ENCODE peak calls at places on chromosomes 3 and 15, in ten cellular contexts. J, I, E, T, Q, K, V, A, L and X are unnamed samples.

GRCh38 chr3:174640932-174641331 is 218.2 kb upstream of the NAALADL2 start:
- DNase-seq in J (no peak), L (no peak), E (no peak), I (no peak), Q (no peak), V (no peak), K (no peak), T (no peak), A (no peak), X (no peak)

GRCh38 chr15:50791537-50791885 is 26.0 kb upstream of the SPPL2A start:
- DNase-seq in K (no peak), T (no peak), I (no peak), A (no peak), Q (no peak), V (no peak), J (no peak), E (no peak), L (no peak), X (no peak)

GRCh38 chr3:127072971-127073851 is 90.3 kb downstream of the PLXNA1 start:
- DNase-seq in K (peak; percentile 36), V (no peak), Q (no peak), E (no peak), L (peak; percentile 30), A (no peak), J (peak; percentile 22), I (no peak), T (no peak), X (no peak)

GRCh38 chr3:49786357-49787181 is at the start of gene IP6K1:
- DNase-seq in Q (peak; percentile 99), A (peak; percentile 100), K (peak; percentile 100), L (peak; percentile 100), V (peak; percentile 100), J (peak; percentile 100), I (peak; percentile 100), T (peak; percentile 100), E (peak; percentile 100), X (peak; percentile 100)

GRCh38 chr3:69212411-69213160 is 90.2 kb upstream of the LMOD3 start:
- DNase-seq in A (peak; percentile 94), K (no peak), Q (peak; percentile 5), L (no peak), E (no peak), I (no peak), T (no peak), V (no peak), J (no peak), X (no peak)

GRCh38 chr3:31571325-31571724 is 38.6 kb downstream of the STT3B start:
- DNase-seq in L (no peak), V (no peak), A (no peak), E (no peak), Q (no peak), T (no peak), J (no peak), K (no peak), I (no peak), X (no peak)

GRCh38 chr3:48232734-48233133 is 8.2 kb upstream of the ZNF589 start:
- DNase-seq in V (peak; percentile 79), A (peak; percentile 69), L (no peak), J (peak; percentile 82), Q (peak; percentile 80), E (peak; percentile 75), T (peak; percentile 34), I (peak; percentile 59), K (peak; percentile 84), X (peak; percentile 92)

GRCh38 chr15:32884136-32884535 is 166.3 kb downstream of the GREM1 start:
- DNase-seq in L (no peak), A (no peak), T (no peak), I (no peak), E (no peak), Q (no peak), V (no peak), J (no peak), K (peak; percentile 8), X (no peak)

GRCh38 chr15:101167366-101167790 is 84.5 kb downstream of the CHSY1 start:
- DNase-seq in Q (no peak), K (no peak), I (no peak), L (no peak), V (no peak), A (peak; percentile 91), J (no peak), T (no peak), E (no peak), X (no peak)

GRCh38 chr3:18217512-18218174 is 207.5 kb downstream of the SATB1 start:
- DNase-seq in V (no peak), K (no peak), J (no peak), I (no peak), E (no peak), L (no peak), Q (no peak), A (no peak), T (no peak), X (no peak)

GRCh38 chr3:127961963-127962362 is 46.9 kb downstream of the KBTBD12 start:
- DNase-seq in L (no peak), V (no peak), E (no peak), T (no peak), J (no peak), K (no peak), A (no peak), Q (peak; percentile 4), I (no peak), X (no peak)

DNA sequence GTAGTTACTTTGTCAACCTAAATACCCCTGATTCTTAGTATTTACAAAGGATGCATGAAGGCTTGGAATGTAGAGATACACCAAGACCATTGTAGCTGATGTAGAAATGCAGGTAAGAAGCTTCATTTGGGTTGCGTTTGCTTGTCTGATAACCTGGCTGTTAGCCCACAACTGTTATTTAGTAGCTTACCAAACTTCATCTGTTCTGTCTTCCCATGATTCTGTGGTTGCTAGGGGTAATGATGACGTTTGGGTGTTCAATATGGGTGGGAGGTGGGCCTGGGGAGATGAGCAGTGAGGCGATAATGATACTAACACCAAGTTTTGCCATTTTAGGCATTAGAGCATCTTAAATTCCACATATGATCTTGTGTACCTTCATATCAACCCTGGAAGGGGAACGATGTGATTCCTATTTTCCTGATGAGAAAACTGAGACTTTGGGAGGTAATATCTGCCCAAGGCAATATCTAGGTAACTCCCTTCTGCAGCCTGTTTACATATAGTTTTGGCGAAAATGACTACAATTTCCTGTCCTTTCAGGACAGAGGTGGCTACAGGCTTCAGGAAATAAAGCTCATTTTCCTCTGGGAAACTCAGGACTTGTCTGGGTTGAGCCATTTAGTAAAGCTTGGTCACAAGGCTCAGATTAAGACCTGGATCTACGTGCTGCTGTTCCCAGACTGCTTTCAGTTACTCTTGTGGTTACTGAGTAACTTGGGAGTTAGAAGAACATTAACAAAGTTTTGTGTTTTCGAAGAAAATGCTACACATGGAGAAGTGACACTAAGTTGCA is 26.8 kb downstream of the FNDC3B start:
- DNase-seq in L (no peak), K (no peak), J (no peak), I (no peak), Q (no peak), V (no peak), E (no peak), T (no peak), A (peak; percentile 85), X (no peak)
- H3K27ac ChIP-seq in L (peak overlapping the region; percentile 10), K (no peak overlapping the region), J (no peak overlapping the region), I (no peak overlapping the region), Q (peak overlapping the region; percentile 92), V (peak overlapping the region; percentile 43), E (no peak overlapping the region), T (no peak overlapping the region), A (peak overlapping the region; percentile 67), X (no peak overlapping the region)

DNA sequence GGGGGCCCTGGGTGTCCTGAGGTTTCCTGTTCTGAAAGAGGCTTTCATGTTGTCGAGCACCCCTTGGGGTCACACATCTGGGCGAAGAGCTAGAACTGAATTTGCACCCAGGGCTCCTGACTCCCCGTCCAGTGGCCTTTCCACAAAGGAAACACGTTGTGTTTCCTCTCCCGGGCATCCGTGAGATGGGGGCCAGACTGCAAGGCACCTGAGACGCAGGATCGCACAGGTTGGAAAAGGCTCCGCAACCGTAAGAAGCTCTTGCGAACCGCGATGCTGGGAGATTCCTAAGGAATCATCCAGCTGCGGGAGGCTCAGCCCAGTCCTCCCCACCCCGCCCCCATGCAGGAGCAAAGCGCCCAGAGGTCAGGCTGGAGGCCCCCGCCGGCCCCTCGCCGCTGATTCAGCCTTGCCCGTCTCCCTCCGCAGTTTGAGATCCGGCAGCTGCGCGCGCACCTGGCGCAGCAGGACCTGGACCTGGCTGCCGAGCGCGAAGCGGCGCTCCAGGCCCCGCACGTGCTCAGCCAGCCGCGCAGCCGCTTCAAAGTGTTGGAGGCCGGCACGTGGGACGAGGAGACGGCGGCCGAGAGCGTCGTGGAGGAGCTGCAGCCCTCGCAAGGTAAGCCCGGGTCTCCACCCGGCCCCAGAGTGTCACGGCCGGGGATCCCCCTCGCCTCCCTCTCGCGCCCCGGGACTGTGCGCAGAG is 119.6 kb downstream of the ETFA start:
- DNase-seq in T (no peak), Q (no peak), E (no peak), J (no peak), K (no peak), I (no peak), V (no peak), A (no peak), L (peak; percentile 54), X (no peak)
- H3K27ac ChIP-seq in T (no peak overlapping the region), Q (no peak overlapping the region), E (no peak overlapping the region), J (no peak overlapping the region), K (no peak overlapping the region), I (no peak overlapping the region), V (no peak overlapping the region), A (no peak overlapping the region), L (no peak overlapping the region), X (peak overlapping the region; percentile 70)

GRCh38 chr3:104696470-104696869 is 670.2 kb upstream of the ALCAM start:
- DNase-seq in E (no peak), J (no peak), Q (no peak), V (no peak), T (no peak), A (no peak), K (no peak), L (no peak), I (no peak), X (no peak)
- H3K27ac ChIP-seq in E (no peak overlapping the region), J (no peak overlapping the region), Q (no peak overlapping the region), V (no peak overlapping the region), T (no peak overlapping the region), A (no peak overlapping the region), K (no peak overlapping the region), L (no peak overlapping the region), I (no peak overlapping the region), X (no peak overlapping the region)

GRCh38 chr15:72825831-72826230 is 42.3 kb upstream of the ADPGK start:
- DNase-seq in K (no peak), Q (no peak), E (no peak), I (no peak), L (peak; percentile 52), T (no peak), A (no peak), V (no peak), J (no peak), X (peak; percentile 28)

GRCh38 chr15:72824781-72825180 is 41.2 kb upstream of the ADPGK start:
- DNase-seq in V (no peak), L (peak; percentile 40), I (no peak), K (no peak), Q (no peak), T (no peak), E (no peak), J (no peak), A (no peak), X (no peak)

GRCh38 chr15:72824112-72824511 is 40.6 kb upstream of the ADPGK start:
- DNase-seq in I (no peak), Q (no peak), V (no peak), A (no peak), E (no peak), J (no peak), T (no peak), L (peak; percentile 52), K (no peak), X (no peak)

GRCh38 chr15:72826611-72827010 is 43.1 kb upstream of the ADPGK start:
- DNase-seq in V (no peak), Q (no peak), L (peak; percentile 45), T (no peak), I (no peak), A (no peak), K (no peak), J (no peak), E (no peak), X (no peak)

GRCh38 chr15:72827216-72827615 is 43.7 kb upstream of the ADPGK start:
- DNase-seq in Q (no peak), I (no peak), T (no peak), V (no peak), L (peak; percentile 33), K (no peak), E (no peak), A (no peak), J (peak; percentile 57), X (peak; percentile 48)
- H3K27ac ChIP-seq in Q (no peak overlapping the region), I (no peak overlapping the region), T (no peak overlapping the region), V (no peak overlapping the region), L (no peak overlapping the region), K (no peak overlapping the region), E (peak overlapping the region; percentile 55), A (no peak overlapping the region), J (no peak overlapping the region), X (peak overlapping the region; percentile 85)